ENCODE peak calls at places on chromosome 14, in nine cellular contexts. One of them, this sample, is unnamed.

GRCh38 chr14:81940636-81941035 is 407.0 kb upstream of the SEL1L start:
- DNase-seq in BE2C: no peak
- DNase-seq in AG04450: no peak
- DNase-seq in body of pancreas: no peak
- DNase-seq in GM12865: no peak
- DNase-seq in HFF-Myc: no peak
- DNase-seq in cardiac muscle cell: no peak
- DNase-seq in K562: no peak
- DNase-seq in tibial artery: no peak
- DNase-seq in this sample: no peak

GRCh38 chr14:39265032-39265431 is 31.3 kb downstream of the MIA2 start:
- DNase-seq in BE2C: no peak
- DNase-seq in AG04450: no peak
- DNase-seq in body of pancreas: no peak
- DNase-seq in GM12865: no peak
- DNase-seq in HFF-Myc: no peak
- DNase-seq in cardiac muscle cell: peak
- DNase-seq in K562: no peak
- DNase-seq in tibial artery: no peak
- DNase-seq in this sample: no peak

GRCh38 chr14:64757601-64758000 is 53.4 kb downstream of the PLEKHG3 start:
- DNase-seq in BE2C: peak
- DNase-seq in AG04450: no peak
- DNase-seq in body of pancreas: no peak
- DNase-seq in GM12865: no peak
- DNase-seq in HFF-Myc: no peak
- DNase-seq in cardiac muscle cell: no peak
- DNase-seq in K562: no peak
- DNase-seq in tibial artery: peak
- DNase-seq in this sample: no peak

GRCh38 chr14:55699131-55700057 is 119.4 kb downstream of the KTN1 start:
- DNase-seq in BE2C: peak
- DNase-seq in AG04450: no peak
- DNase-seq in body of pancreas: no peak
- DNase-seq in GM12865: no peak
- DNase-seq in HFF-Myc: peak
- DNase-seq in cardiac muscle cell: no peak
- DNase-seq in K562: no peak
- DNase-seq in tibial artery: no peak
- DNase-seq in this sample: peak

GRCh38 chr14:68786491-68787234 is 6.2 kb downstream of the ZFP36L1 start:
- DNase-seq in BE2C: no peak
- DNase-seq in AG04450: no peak
- DNase-seq in body of pancreas: peak
- DNase-seq in GM12865: peak
- DNase-seq in HFF-Myc: no peak
- DNase-seq in cardiac muscle cell: no peak
- DNase-seq in K562: no peak
- DNase-seq in tibial artery: no peak
- DNase-seq in this sample: no peak

GRCh38 chr14:67940894-67941455 is 121.4 kb downstream of the RAD51B start:
- DNase-seq in BE2C: no peak
- DNase-seq in AG04450: peak
- DNase-seq in body of pancreas: no peak
- DNase-seq in GM12865: no peak
- DNase-seq in HFF-Myc: peak
- DNase-seq in cardiac muscle cell: peak
- DNase-seq in K562: no peak
- DNase-seq in tibial artery: peak
- DNase-seq in this sample: no peak

GRCh38 chr14:91748049-91748448 is 16.2 kb upstream of the CATSPERB start:
- DNase-seq in BE2C: no peak
- DNase-seq in AG04450: no peak
- DNase-seq in body of pancreas: no peak
- DNase-seq in GM12865: no peak
- DNase-seq in HFF-Myc: no peak
- DNase-seq in cardiac muscle cell: no peak
- DNase-seq in K562: no peak
- DNase-seq in tibial artery: no peak
- DNase-seq in this sample: no peak

GRCh38 chr14:79781882-79782281 is 429.4 kb downstream of the DIO2 start:
- DNase-seq in BE2C: no peak
- DNase-seq in AG04450: no peak
- DNase-seq in body of pancreas: no peak
- DNase-seq in GM12865: no peak
- DNase-seq in HFF-Myc: no peak
- DNase-seq in cardiac muscle cell: no peak
- DNase-seq in K562: no peak
- DNase-seq in tibial artery: no peak
- DNase-seq in this sample: no peak

GRCh38 chr14:75232597-75232996 is 46.0 kb upstream of the FOS start:
- DNase-seq in BE2C: no peak
- DNase-seq in AG04450: no peak
- DNase-seq in body of pancreas: no peak
- DNase-seq in GM12865: peak
- DNase-seq in HFF-Myc: no peak
- DNase-seq in cardiac muscle cell: no peak
- DNase-seq in K562: no peak
- DNase-seq in tibial artery: no peak
- DNase-seq in this sample: no peak

GRCh38 chr14:69886843-69887242 is 7.6 kb downstream of the SMOC1 start:
- DNase-seq in BE2C: no peak
- DNase-seq in AG04450: no peak
- DNase-seq in body of pancreas: no peak
- DNase-seq in GM12865: no peak
- DNase-seq in HFF-Myc: no peak
- DNase-seq in cardiac muscle cell: no peak
- DNase-seq in K562: no peak
- DNase-seq in tibial artery: no peak
- DNase-seq in this sample: no peak

GRCh38 chr14:24908592-24909236 is 141.2 kb downstream of the STXBP6 start:
- DNase-seq in BE2C: no peak
- DNase-seq in AG04450: no peak
- DNase-seq in body of pancreas: no peak
- DNase-seq in GM12865: no peak
- DNase-seq in HFF-Myc: no peak
- DNase-seq in cardiac muscle cell: no peak
- DNase-seq in K562: no peak
- DNase-seq in tibial artery: no peak
- DNase-seq in this sample: no peak

GRCh38 chr14:81565441-81566290 is 32.0 kb upstream of the SEL1L start:
- DNase-seq in BE2C: peak
- DNase-seq in AG04450: no peak
- DNase-seq in body of pancreas: peak
- DNase-seq in GM12865: peak
- DNase-seq in HFF-Myc: no peak
- DNase-seq in cardiac muscle cell: peak
- DNase-seq in K562: peak
- DNase-seq in tibial artery: no peak
- DNase-seq in this sample: no peak

GRCh38 chr14:68759912-68760311 is 33.0 kb downstream of the ZFP36L1 start:
- DNase-seq in BE2C: no peak
- DNase-seq in AG04450: no peak
- DNase-seq in body of pancreas: no peak
- DNase-seq in GM12865: no peak
- DNase-seq in HFF-Myc: no peak
- DNase-seq in cardiac muscle cell: no peak
- DNase-seq in K562: no peak
- DNase-seq in tibial artery: no peak
- DNase-seq in this sample: no peak

GRCh38 chr14:90382491-90383125 is 14.2 kb upstream of the CALM1 start:
- DNase-seq in BE2C: peak
- DNase-seq in AG04450: no peak
- DNase-seq in body of pancreas: peak
- DNase-seq in GM12865: peak
- DNase-seq in HFF-Myc: no peak
- DNase-seq in cardiac muscle cell: peak
- DNase-seq in K562: no peak
- DNase-seq in tibial artery: peak
- DNase-seq in this sample: peak

GRCh38 chr14:78164226-78164853 is 5.8 kb upstream of the NRXN3 start:
- DNase-seq in BE2C: peak
- DNase-seq in AG04450: no peak
- DNase-seq in body of pancreas: peak
- DNase-seq in GM12865: peak
- DNase-seq in HFF-Myc: no peak
- DNase-seq in cardiac muscle cell: peak
- DNase-seq in K562: peak
- DNase-seq in tibial artery: no peak
- DNase-seq in this sample: peak

GRCh38 chr14:89408907-89409675 is 7.9 kb downstream of the FOXN3 start:
- DNase-seq in BE2C: no peak
- DNase-seq in AG04450: no peak
- DNase-seq in body of pancreas: no peak
- DNase-seq in GM12865: no peak
- DNase-seq in HFF-Myc: no peak
- DNase-seq in cardiac muscle cell: no peak
- DNase-seq in K562: no peak
- DNase-seq in tibial artery: peak
- DNase-seq in this sample: no peak

GRCh38 chr14:56554301-56554700 is 25.3 kb upstream of the TMEM260 start:
- DNase-seq in BE2C: no peak
- DNase-seq in AG04450: no peak
- DNase-seq in body of pancreas: no peak
- DNase-seq in GM12865: no peak
- DNase-seq in HFF-Myc: no peak
- DNase-seq in cardiac muscle cell: no peak
- DNase-seq in K562: no peak
- DNase-seq in tibial artery: no peak
- DNase-seq in this sample: no peak

GRCh38 chr14:61192970-61193369 is 88.2 kb downstream of the TMEM30B start:
- DNase-seq in BE2C: no peak
- DNase-seq in AG04450: no peak
- DNase-seq in body of pancreas: no peak
- DNase-seq in GM12865: no peak
- DNase-seq in HFF-Myc: peak
- DNase-seq in cardiac muscle cell: no peak
- DNase-seq in K562: no peak
- DNase-seq in tibial artery: no peak
- DNase-seq in this sample: no peak

GRCh38 chr14:45201908-45202307 is 51.1 kb downstream of the MIS18BP1 start:
- DNase-seq in BE2C: peak
- DNase-seq in AG04450: no peak
- DNase-seq in body of pancreas: no peak
- DNase-seq in GM12865: peak
- DNase-seq in HFF-Myc: no peak
- DNase-seq in cardiac muscle cell: peak
- DNase-seq in K562: no peak
- DNase-seq in tibial artery: no peak
- DNase-seq in this sample: no peak

GRCh38 chr14:88987516-88987915 is 163.1 kb downstream of the TTC8 start:
- DNase-seq in BE2C: no peak
- DNase-seq in AG04450: no peak
- DNase-seq in body of pancreas: no peak
- DNase-seq in GM12865: no peak
- DNase-seq in HFF-Myc: no peak
- DNase-seq in cardiac muscle cell: no peak
- DNase-seq in K562: no peak
- DNase-seq in tibial artery: no peak
- DNase-seq in this sample: no peak

GRCh38 chr14:100904307-100905019 is 941 bp upstream of the RTL1 start:
- DNase-seq in BE2C: peak
- DNase-seq in AG04450: no peak
- DNase-seq in body of pancreas: peak
- DNase-seq in GM12865: no peak
- DNase-seq in HFF-Myc: no peak
- DNase-seq in cardiac muscle cell: peak
- DNase-seq in K562: no peak
- DNase-seq in tibial artery: no peak
- DNase-seq in this sample: no peak
- TF ChIP-seq CTCF in BE2C: peak
- TF ChIP-seq CTCF in AG04450: peak
- TF ChIP-seq CTCF in body of pancreas: no peak
- TF ChIP-seq CTCF in GM12865: no peak
- TF ChIP-seq CTCF in HFF-Myc: peak
- TF ChIP-seq CTCF in cardiac muscle cell: peak
- TF ChIP-seq CTCF in K562: no peak
- TF ChIP-seq CTCF in tibial artery: no peak
- TF ChIP-seq CTCF in this sample: peak

GRCh38 chr14:100066984-100067383 is 1.8 kb downstream of the EVL start:
- DNase-seq in BE2C: no peak
- DNase-seq in AG04450: no peak
- DNase-seq in body of pancreas: no peak
- DNase-seq in GM12865: peak
- DNase-seq in HFF-Myc: no peak
- DNase-seq in cardiac muscle cell: no peak
- DNase-seq in K562: no peak
- DNase-seq in tibial artery: no peak
- DNase-seq in this sample: no peak
- H3K4me3 ChIP-seq in BE2C: no peak
- H3K4me3 ChIP-seq in AG04450: no peak
- H3K4me3 ChIP-seq in body of pancreas: no peak
- H3K4me3 ChIP-seq in GM12865: peak
- H3K4me3 ChIP-seq in HFF-Myc: no peak
- H3K4me3 ChIP-seq in cardiac muscle cell: no peak
- H3K4me3 ChIP-seq in K562: no peak
- H3K4me3 ChIP-seq in tibial artery: no peak
- H3K4me3 ChIP-seq in this sample: no peak

DNA sequence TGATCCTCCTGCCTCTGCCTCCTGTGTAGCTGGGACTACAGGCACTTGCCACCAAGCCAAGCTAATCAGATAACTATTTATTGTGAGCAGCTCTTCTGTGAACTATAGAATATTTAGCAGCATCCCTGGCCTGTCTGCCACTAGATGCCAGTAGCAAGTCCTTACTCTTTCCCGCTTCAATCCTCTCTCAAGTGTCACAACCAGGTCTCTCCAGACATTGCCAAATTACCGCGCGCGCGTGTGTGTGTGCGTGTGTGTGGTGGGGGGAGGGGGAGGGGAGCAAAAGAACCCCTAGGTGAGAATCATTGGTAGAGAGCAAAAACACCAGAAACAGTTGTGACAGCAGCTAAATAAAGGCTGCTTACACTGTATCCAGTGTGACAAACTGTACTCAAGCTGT is 49.9 kb downstream of the PPP2R5E start:
- DNase-seq in BE2C: peak
- DNase-seq in AG04450: no peak
- DNase-seq in body of pancreas: peak
- DNase-seq in GM12865: peak
- DNase-seq in HFF-Myc: no peak
- DNase-seq in cardiac muscle cell: peak
- DNase-seq in K562: no peak
- DNase-seq in tibial artery: no peak
- DNase-seq in this sample: no peak
- TF ChIP-seq CTCF in BE2C: peak
- TF ChIP-seq CTCF in AG04450: peak
- TF ChIP-seq CTCF in body of pancreas: no peak
- TF ChIP-seq CTCF in GM12865: no peak
- TF ChIP-seq CTCF in HFF-Myc: peak
- TF ChIP-seq CTCF in cardiac muscle cell: peak
- TF ChIP-seq CTCF in K562: no peak
- TF ChIP-seq CTCF in tibial artery: no peak
- TF ChIP-seq CTCF in this sample: peak

DNA sequence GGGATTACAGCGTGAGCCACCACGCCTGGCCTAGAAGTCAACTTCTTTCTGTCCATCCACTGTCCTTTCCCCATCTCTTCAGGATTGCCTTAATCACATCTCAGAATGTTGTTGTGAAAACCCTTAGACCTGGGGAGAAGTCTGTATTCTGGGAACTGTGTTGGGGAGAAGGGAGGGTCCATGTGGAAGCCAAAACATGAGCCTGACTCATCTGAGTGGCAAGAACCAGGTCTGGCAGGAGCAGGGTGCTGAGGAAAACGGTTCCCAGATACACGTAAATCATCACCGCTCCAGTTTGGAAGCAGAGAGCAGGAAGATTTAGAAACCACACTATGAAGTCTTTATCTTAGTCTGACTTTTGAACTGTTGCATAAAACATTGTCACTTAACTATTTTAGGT is 245.6 kb upstream of the RGS6 start:
- DNase-seq in BE2C: peak
- DNase-seq in AG04450: no peak
- DNase-seq in body of pancreas: no peak
- DNase-seq in GM12865: no peak
- DNase-seq in HFF-Myc: no peak
- DNase-seq in cardiac muscle cell: no peak
- DNase-seq in K562: no peak
- DNase-seq in tibial artery: peak
- DNase-seq in this sample: no peak
- H3K4me3 ChIP-seq in BE2C: no peak
- H3K4me3 ChIP-seq in AG04450: no peak
- H3K4me3 ChIP-seq in body of pancreas: no peak
- H3K4me3 ChIP-seq in GM12865: no peak
- H3K4me3 ChIP-seq in HFF-Myc: no peak
- H3K4me3 ChIP-seq in cardiac muscle cell: no peak
- H3K4me3 ChIP-seq in K562: no peak
- H3K4me3 ChIP-seq in tibial artery: no peak
- H3K4me3 ChIP-seq in this sample: no peak

This sample was measured in Caco-2.